ENCODE peak calls at places on chromosome 1, in nine cellular contexts. C is ovary, O is thyroid gland, B is left ventricle myocardium inferior, J is heart left ventricle, A is SK-N-SH, Z is IMR-90, P is dorsolateral prefrontal cortex, Y is upper lobe of right lung. V is an unnamed sample. For H3K27me3, the result is how much of the 10 kb centered on the place peaks cover.

GRCh38 chr1:109631513-109632260 is 12.1 kb downstream of the AMPD2 start:
- DNase-seq in O (no peak), J (no peak), Z (no peak), Y (no peak), A (peak), B (no peak), P (no peak), C (peak), V (no peak)

GRCh38 chr1:26055041-26055440 is 9.1 kb upstream of the SLC30A2 start:
- DNase-seq in O (no peak), Y (no peak), C (no peak), Z (no peak), A (no peak), J (no peak), B (no peak), P (no peak), V (no peak)

GRCh38 chr1:154502066-154502741 is at the start of the genes SHE and TDRD10:
- DNase-seq in C (peak), O (peak), Z (no peak), A (peak), B (peak), P (no peak), J (peak), Y (peak), V (no peak)

GRCh38 chr1:22876359-22877111 is 96.1 kb downstream of the LACTBL1 start:
- DNase-seq in J (peak), P (no peak), Z (peak), C (peak), Y (no peak), B (no peak), A (no peak), O (no peak), V (peak)

GRCh38 chr1:27388337-27389005 is 4.0 kb upstream of the GPR3 start:
- DNase-seq in P (peak), Z (no peak), O (peak), C (peak), J (peak), A (peak), Y (peak), B (peak), V (peak)

GRCh38 chr1:59367269-59368006 is 70.5 kb downstream of the FGGY start:
- DNase-seq in Z (peak), O (peak), J (peak), B (peak), C (peak), P (no peak), A (no peak), Y (peak), V (peak)

GRCh38 chr1:225465793-225466517 is 38.1 kb upstream of the LBR start:
- DNase-seq in B (no peak), Y (no peak), C (no peak), A (no peak), P (no peak), J (no peak), O (no peak), Z (no peak), V (no peak)

GRCh38 chr1:58971629-58972140 is 187.8 kb upstream of the JUN start:
- DNase-seq in Y (no peak), A (no peak), B (peak), Z (peak), J (peak), O (no peak), C (no peak), P (no peak), V (peak)

GRCh38 chr1:145777357-145778145 is 46.3 kb downstream of the RNF115 start:
- DNase-seq in J (no peak), A (no peak), Y (no peak), Z (no peak), O (no peak), C (no peak), P (no peak), B (no peak), V (no peak)

GRCh38 chr1:94702440-94702810 is 117.7 kb upstream of the SLC44A3 start:
- DNase-seq in O (peak), J (peak), Z (peak), P (no peak), Y (no peak), C (peak), B (no peak), A (no peak), V (no peak)

GRCh38 chr1:78340006-78340405 is 150.8 kb upstream of the PTGFR start:
- DNase-seq in P (no peak), A (no peak), J (no peak), Y (no peak), Z (peak), C (no peak), B (no peak), O (no peak), V (peak)

GRCh38 chr1:102191723-102192122 is 195.0 kb upstream of the OLFM3 start:
- DNase-seq in O (peak), Z (no peak), P (no peak), J (peak), C (no peak), B (no peak), Y (no peak), A (peak), V (peak)

GRCh38 chr1:177488722-177489121 is 318.0 kb downstream of the BRINP2 start:
- DNase-seq in A (peak), O (no peak), Y (no peak), P (no peak), Z (no peak), C (no peak), J (no peak), B (no peak), V (no peak)

GRCh38 chr1:202229376-202229775 is 35.8 kb downstream of the LGR6 start:
- DNase-seq in P (no peak), O (no peak), Z (no peak), C (no peak), A (no peak), B (no peak), Y (no peak), J (no peak), V (peak)

GRCh38 chr1:101820080-101820479 is 176.6 kb downstream of the OLFM3 start:
- DNase-seq in C (no peak), J (no peak), Y (no peak), P (no peak), O (no peak), Z (peak), A (peak), B (no peak), V (peak)

GRCh38 chr1:242525360-242525722 is 844 bp upstream of the PLD5 start:
- DNase-seq in P (no peak), O (no peak), A (peak), Y (no peak), Z (no peak), B (no peak), J (no peak), C (no peak), V (no peak)

GRCh38 chr1:44237721-44238457 is 24.6 kb downstream of the DMAP1 start:
- DNase-seq in A (peak), B (no peak), J (peak), O (no peak), C (peak), P (peak), Y (peak), Z (peak), V (no peak)

GRCh38 chr1:90724361-90724760 is 7.3 kb upstream of the BARHL2 start:
- DNase-seq in Z (no peak), B (no peak), J (no peak), O (no peak), Y (no peak), A (no peak), P (no peak), C (no peak), V (no peak)

GRCh38 chr1:90725961-90726715 is 9.0 kb upstream of the BARHL2 start:
- DNase-seq in Z (peak), O (no peak), C (no peak), Y (no peak), A (no peak), J (no peak), P (no peak), B (no peak), V (peak)

GRCh38 chr1:90726716-90727480 is 9.8 kb upstream of the BARHL2 start:
- DNase-seq in A (no peak), J (no peak), C (no peak), O (no peak), B (no peak), Z (no peak), Y (no peak), P (no peak), V (no peak)

GRCh38 chr1:90724926-90725325 is 7.8 kb upstream of the BARHL2 start:
- DNase-seq in Z (no peak), B (no peak), A (no peak), O (no peak), Y (no peak), P (no peak), J (no peak), C (no peak), V (no peak)

DNA sequence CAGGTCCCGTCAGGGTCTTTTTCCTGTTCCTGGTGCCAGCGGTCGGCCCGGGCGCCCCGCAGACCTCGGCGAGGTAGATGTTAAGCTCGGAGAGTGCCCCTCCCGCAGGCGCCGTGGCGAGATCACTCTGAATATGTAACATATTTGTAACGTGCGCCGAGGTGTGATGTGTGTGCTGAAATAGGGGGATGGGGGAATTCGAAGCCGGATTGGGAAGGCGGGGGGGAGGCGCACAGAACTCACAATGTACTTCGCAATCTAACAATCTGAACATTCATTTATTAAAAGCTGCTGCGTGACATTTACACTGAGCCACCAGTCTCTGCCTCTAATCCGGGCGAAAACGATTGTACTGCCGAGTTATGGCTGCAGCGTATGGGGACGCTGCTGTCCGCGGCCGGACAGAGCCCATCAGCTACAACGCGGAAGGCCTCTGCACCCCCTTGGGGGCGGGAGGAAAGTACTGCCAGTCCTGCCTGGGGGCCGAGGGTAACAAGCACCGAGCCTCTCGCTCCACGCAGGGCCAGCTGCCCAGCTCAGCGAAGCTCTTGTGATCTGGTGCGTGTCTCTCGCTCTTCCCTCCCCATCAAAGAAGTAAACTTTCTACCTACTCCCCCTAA is 8.3 kb upstream of the BARHL2 start:
- DNase-seq in O (no peak), P (no peak), A (peak), Y (peak), C (no peak), Z (no peak), J (no peak), B (no peak), V (no peak)
- H3K4me3 ChIP-seq in O (peak), P (no peak), A (peak), Y (peak), C (no peak), Z (peak), J (peak), B (peak), V (no peak)

GRCh38 chr1:33186936-33187335 is 5.1 kb upstream of the TRIM62 start:
- DNase-seq in O (no peak), B (no peak), C (no peak), Y (no peak), J (no peak), A (no peak), P (no peak), Z (no peak), V (no peak)

GRCh38 chr1:33195560-33195959 is 13.7 kb upstream of the TRIM62 start:
- DNase-seq in Z (peak), J (no peak), A (no peak), B (no peak), Y (no peak), C (no peak), O (no peak), P (no peak), V (peak)

GRCh38 chr1:33188572-33189275 is 6.9 kb upstream of the TRIM62 start:
- DNase-seq in Y (no peak), C (no peak), B (no peak), J (no peak), O (peak), Z (peak), P (no peak), A (no peak), V (peak)

DNA sequence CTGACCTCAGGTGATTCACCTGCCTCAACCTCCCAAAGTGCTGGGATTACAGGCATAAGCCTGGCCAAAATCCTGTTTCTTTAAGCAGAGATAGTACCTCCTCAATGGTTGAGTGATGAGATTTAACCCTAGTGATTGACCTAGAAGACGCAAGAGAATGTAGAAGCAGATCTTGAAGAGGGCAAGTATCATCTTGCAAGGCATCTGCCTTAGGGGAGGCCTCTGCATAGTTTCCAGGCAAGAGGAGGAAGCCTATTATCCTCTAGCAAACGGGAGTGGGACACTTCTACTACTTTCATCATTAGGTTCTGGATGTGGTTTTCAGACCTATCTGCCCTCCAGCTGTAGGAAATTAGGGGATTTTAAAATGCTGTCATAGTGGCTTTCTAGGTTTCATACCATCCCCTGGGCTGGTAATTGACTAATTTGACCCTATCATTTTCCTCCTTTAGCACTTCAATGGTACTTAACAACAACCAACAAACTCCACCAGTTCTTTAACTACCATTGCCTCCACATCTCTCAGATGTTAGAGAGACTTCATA is 10.0 kb upstream of the TRIM62 start:
- DNase-seq in A (no peak), P (no peak), C (no peak), B (no peak), J (no peak), Y (no peak), Z (no peak), O (no peak), V (peak)
- TF ChIP-seq CTCF in A (no peak), P (no peak), C (no peak), B (no peak), J (no peak), Y (no peak), Z (no peak), O (no peak), V (no peak)

GRCh38 chr1:7002728-7003127 is 217.5 kb downstream of the CAMTA1 start:
- DNase-seq in A (no peak), B (no peak), Z (no peak), O (no peak), Y (no peak), P (no peak), J (no peak), C (no peak), V (peak)
- H3K27me3 ChIP-seq in A (under half), B (under half), Z (under half), O (under half), Y (under half), P (under half), J (under half), C (under half), V (under half)

GRCh38 chr1:1233567-1233892 is 1.5 kb downstream of the B3GALT6 start:
- DNase-seq in C (no peak), A (no peak), Z (no peak), J (no peak), P (no peak), B (no peak), Y (no peak), O (no peak), V (no peak)
- H3K4me3 ChIP-seq in C (no peak), A (no peak), Z (no peak), J (no peak), P (no peak), B (no peak), Y (no peak), O (no peak), V (no peak)

DNA sequence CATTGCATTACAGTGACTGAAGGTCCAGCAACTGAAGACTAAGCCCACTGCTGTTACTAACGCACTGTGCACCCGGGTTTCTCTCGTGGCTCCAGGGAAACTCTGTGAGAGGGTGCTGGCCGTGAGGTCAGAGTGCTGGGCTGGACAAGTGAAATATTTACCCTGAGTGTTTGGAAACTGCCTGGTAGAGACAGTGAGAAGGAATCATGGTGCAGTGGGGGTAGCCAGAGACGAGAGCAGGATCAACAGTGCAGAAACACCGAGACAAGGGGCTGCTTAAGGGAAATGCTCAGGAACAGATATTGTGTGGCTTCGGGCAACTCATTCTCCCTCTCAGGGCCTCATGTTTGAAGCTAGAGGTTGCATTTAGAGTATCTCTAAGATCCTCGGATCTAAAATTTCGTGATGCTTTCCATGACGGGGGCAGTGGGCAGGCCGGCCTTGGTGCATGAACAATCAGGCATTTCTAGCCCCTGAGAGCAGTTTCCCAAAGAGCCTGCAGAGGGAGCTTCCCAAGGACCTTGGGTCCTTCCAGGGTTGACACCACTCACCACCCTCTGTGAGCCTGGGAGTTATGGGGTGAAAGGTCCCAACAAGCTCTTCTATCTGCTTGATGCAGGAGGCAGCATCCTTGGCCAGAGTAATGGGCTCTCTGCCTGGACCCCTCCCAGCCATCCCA is 9.7 kb downstream of the CD2 start:
- DNase-seq in B (no peak), O (peak), Z (no peak), P (no peak), C (no peak), Y (no peak), J (no peak), A (peak), V (peak)
- TF ChIP-seq CTCF in B (peak), O (no peak), Z (peak), P (no peak), C (no peak), Y (peak), J (peak), A (peak), V (peak)

GRCh38 chr1:64470670-64471217 is 815 bp downstream of the CACHD1 start:
- DNase-seq in O (peak), Y (peak), Z (no peak), P (no peak), A (peak), B (peak), J (peak), C (peak), V (peak)
- H3K27me3 ChIP-seq in O (under half), Y (under half), Z (under half), P (under half), A (under half), B (under half), J (under half), C (under half), V (under half)

GRCh38 chr1:200890818-200891773 is 3.6 kb upstream of the INAVA start:
- DNase-seq in Z (peak), P (no peak), A (peak), Y (peak), O (no peak), B (no peak), J (no peak), C (no peak), V (no peak)

GRCh38 chr1:200893411-200893901 is 1.2 kb upstream of the INAVA start:
- DNase-seq in Z (no peak), A (no peak), B (no peak), O (no peak), P (no peak), Y (no peak), J (no peak), C (peak), V (no peak)

GRCh38 chr1:200891774-200892157 is 2.9 kb upstream of the INAVA start:
- DNase-seq in O (no peak), Y (no peak), P (no peak), B (no peak), C (no peak), J (no peak), Z (no peak), A (no peak), V (no peak)

GRCh38 chr1:200892958-200893357 is 1.7 kb upstream of the INAVA start:
- DNase-seq in C (no peak), P (no peak), B (no peak), O (no peak), Z (no peak), A (no peak), J (no peak), Y (no peak), V (no peak)

DNA sequence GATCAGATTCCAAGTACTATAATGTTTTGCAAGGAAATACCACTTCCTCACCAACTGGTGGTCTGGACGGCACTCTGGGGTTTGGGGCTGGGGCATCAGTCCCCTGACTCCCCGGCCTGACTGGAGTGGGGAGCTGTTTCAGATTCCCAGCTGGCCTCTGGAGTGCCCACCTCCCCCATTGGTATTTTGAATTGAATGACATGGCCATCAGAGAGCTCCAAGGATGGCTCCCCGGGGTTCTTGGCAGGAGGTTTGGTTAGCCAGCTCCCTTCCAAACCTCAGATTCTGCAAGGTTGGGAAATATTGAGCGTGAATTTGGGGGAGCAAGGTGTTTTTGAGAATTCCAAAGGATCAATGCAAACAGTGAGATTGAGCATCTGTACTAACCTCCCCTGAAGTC is 2.2 kb upstream of the INAVA start:
- DNase-seq in O (no peak), A (no peak), B (no peak), J (no peak), C (no peak), Y (peak), Z (no peak), P (no peak), V (no peak)
- H3K4me3 ChIP-seq in O (no peak), A (no peak), B (no peak), J (no peak), C (no peak), Y (no peak), Z (no peak), P (no peak), V (no peak)

GRCh38 chr1:117671781-117672501 is 66.1 kb downstream of the TENT5C start:
- DNase-seq in P (peak), Y (peak), J (peak), B (peak), Z (no peak), A (no peak), O (peak), C (peak), V (no peak)
- TF ChIP-seq CTCF in P (no peak), Y (peak), J (peak), B (peak), Z (peak), A (no peak), O (no peak), C (no peak), V (peak)

GRCh38 chr1:3134378-3135072 is 65.5 kb downstream of the PRDM16 start:
- DNase-seq in J (no peak), O (no peak), P (no peak), C (no peak), Z (no peak), B (no peak), Y (no peak), A (no peak), V (no peak)
- H3K27me3 ChIP-seq in J (under half), O (under half), P (under half), C (under half), Z (under half), B (under half), Y (under half), A (under half), V (under half)

V was measured in bronchial epithelial cell.